ENCODE peak calls at places on chromosomes 12 and 14, in six cellular contexts. C is NCI-H1417, U is ureter, A is HS-5, W is psoas muscle, Q is PC-3. P is an unnamed sample.

GRCh38 chr12:49369723-49370145 is 2.5 kb downstream of the SPATS2 start:
- DNase-seq in U (no peak), A (no peak), W (peak), Q (peak), C (peak), P (no peak)

GRCh38 chr12:40044399-40044798 is 61.5 kb downstream of the SLC2A13 start:
- DNase-seq in W (no peak), A (no peak), U (no peak), C (no peak), Q (no peak), P (no peak)

GRCh38 chr12:80943345-80943744 is 5.6 kb upstream of the LIN7A start:
- DNase-seq in U (no peak), W (no peak), A (no peak), Q (no peak), C (no peak), P (no peak)

GRCh38 chr14:50521912-50522341 is 10.4 kb downstream of the MAP4K5 start:
- DNase-seq in A (no peak), W (no peak), Q (peak), C (no peak), U (no peak), P (no peak)

GRCh38 chr12:79687711-79688270 is 3.0 kb downstream of the PAWR start:
- DNase-seq in C (no peak), Q (no peak), A (no peak), U (no peak), W (no peak), P (no peak)

GRCh38 chr12:106629797-106630669 is 47.2 kb downstream of the RFX4 start:
- DNase-seq in C (no peak), W (no peak), A (peak), U (no peak), Q (peak), P (no peak)

GRCh38 chr14:90140956-90141316 is 79.1 kb downstream of the KCNK13 start:
- DNase-seq in W (no peak), Q (peak), U (no peak), A (peak), C (no peak), P (no peak)

GRCh38 chr14:59067135-59067894 is 121.2 kb upstream of the DAAM1 start:
- DNase-seq in W (no peak), Q (no peak), U (no peak), C (no peak), A (no peak), P (no peak)

GRCh38 chr14:91281346-91281745 is 36.8 kb upstream of the GPR68 start:
- DNase-seq in Q (peak), C (no peak), U (no peak), W (no peak), A (peak), P (no peak)

GRCh38 chr12:52054231-52054837 is 3.1 kb downstream of the NR4A1 start:
- DNase-seq in W (no peak), U (no peak), Q (no peak), C (no peak), A (no peak), P (no peak)

GRCh38 chr14:30980980-30981379 is 44.5 kb upstream of the AP4S1 start:
- DNase-seq in C (no peak), Q (no peak), A (no peak), U (no peak), W (no peak), P (no peak)